ENCODE peak calls at places on chromosome 22, in ten cellular contexts. W is hepatic stellate cell; S is RWPE1; Z is ACHN; I is T-helper 2 cell; U is effector memory CD8-positive, alpha-beta T cell; H is AG20443; D is T-helper 1 cell; K is GOT3; A is neural progenitor cell. R is an unnamed sample.

GRCh38 chr22:31474743-31475142 is 14.9 kb downstream of the EIF4ENIF1 start:
- DNase-seq in W (peak), S (no peak), Z (peak), I (no peak), U (no peak), H (peak), D (no peak), K (no peak), A (no peak), R (peak)

GRCh38 chr22:44351685-44352377 is 39.1 kb upstream of the SHISAL1 start:
- DNase-seq in W (peak), S (peak), Z (peak), I (no peak), U (no peak), H (peak), D (no peak), K (peak), A (peak), R (peak)

GRCh38 chr22:46974077-46974476 is 211.6 kb downstream of the TBC1D22A start:
- DNase-seq in W (no peak), S (no peak), Z (no peak), I (no peak), U (no peak), H (no peak), D (no peak), K (no peak), A (no peak), R (no peak)

GRCh38 chr22:31272522-31273446 is 19.5 kb downstream of the PIK3IP1 start:
- DNase-seq in W (peak), S (no peak), Z (peak), I (no peak), U (peak), H (peak), D (peak), K (no peak), A (peak), R (peak)

GRCh38 chr22:49592780-49593501 is 234.7 kb downstream of the BRD1 start:
- DNase-seq in W (no peak), S (no peak), Z (no peak), I (no peak), U (no peak), H (no peak), D (no peak), K (no peak), A (no peak), R (no peak)

GRCh38 chr22:41197808-41198585 is 7.1 kb upstream of the L3MBTL2 start:
- DNase-seq in W (no peak), S (no peak), Z (peak), I (no peak), U (peak), H (no peak), D (peak), K (no peak), A (peak), R (no peak)

GRCh38 chr22:35135165-35135564 is 69.2 kb downstream of the ISX start:
- DNase-seq in W (no peak), S (no peak), Z (no peak), I (no peak), U (no peak), H (no peak), D (no peak), K (no peak), A (peak), R (no peak)

GRCh38 chr22:21445437-21446127 is 21.6 kb upstream of the TMEM191C start:
- DNase-seq in W (no peak), S (no peak), Z (no peak), I (no peak), U (no peak), H (no peak), D (no peak), K (no peak), A (no peak), R (no peak)

GRCh38 chr22:21896951-21897513 is 29.6 kb upstream of the MAPK1 start:
- DNase-seq in W (no peak), S (no peak), Z (no peak), I (no peak), U (no peak), H (no peak), D (no peak), K (no peak), A (no peak), R (no peak)

GRCh38 chr22:20798974-20799373 is 25.1 kb downstream of the SERPIND1 start:
- DNase-seq in W (no peak), S (no peak), Z (no peak), I (no peak), U (no peak), H (no peak), D (no peak), K (no peak), A (no peak), R (no peak)

GRCh38 chr22:20316217-20316843 is 3.5 kb downstream of the DGCR6L start:
- DNase-seq in W (no peak), S (no peak), Z (no peak), I (no peak), U (no peak), H (no peak), D (no peak), K (no peak), A (peak), R (no peak)